ENCODE peak calls at places on chromosomes 3 and 15, in five cellular contexts. H, Y, S, Q and L are unnamed samples.
A peak's percentile ranks its signal among the peaks of the same experiment; 100 is the strongest.

GRCh38 chr15:40103124-40103858 is 5.4 kb downstream of the BMF start:
- DNase-seq in Y (peak; percentile 48), S (peak; percentile 83), Q (peak; percentile 94), H (no peak), L (no peak)

GRCh38 chr3:151146731-151147091 is 56.3 kb downstream of the GPR171 start:
- DNase-seq in S (no peak), H (no peak), Q (no peak), Y (no peak), L (no peak)

GRCh38 chr15:101479851-101480612 is 9.5 kb downstream of the PCSK6 start:
- DNase-seq in Y (no peak), Q (no peak), H (no peak), S (peak; percentile 8), L (no peak)

GRCh38 chr3:52088445-52089367 is 32.3 kb upstream of the DUSP7 start:
- DNase-seq in Y (peak; percentile 56), H (peak; percentile 22), Q (no peak), S (peak; percentile 21), L (no peak)

GRCh38 chr15:80989110-80989517 is 505 bp downstream of the MESD start:
- DNase-seq in S (no peak), Y (no peak), H (no peak), Q (no peak), L (no peak)

GRCh38 chr3:195768414-195768813 is 43.3 kb downstream of the MUC4 start:
- DNase-seq in Q (no peak), S (no peak), Y (no peak), H (no peak), L (no peak)

GRCh38 chr3:64238971-64239667 is 13.9 kb upstream of the PRICKLE2 start:
- DNase-seq in H (peak; percentile 16), Q (peak; percentile 39), S (peak; percentile 83), Y (peak; percentile 25), L (peak; percentile 96)

GRCh38 chr3:60024400-60024799 is 974.6 kb upstream of the CFAP20DC start:
- DNase-seq in S (no peak), Y (no peak), Q (no peak), H (no peak), L (no peak)

GRCh38 chr3:43257850-43258249 is 28.5 kb upstream of the SNRK start:
- DNase-seq in Q (no peak), S (no peak), H (no peak), Y (no peak), L (peak; percentile 53)

GRCh38 chr3:153669527-153669926 is 451.7 kb upstream of the ARHGEF26 start:
- DNase-seq in H (no peak), S (no peak), Q (no peak), Y (no peak), L (no peak)

GRCh38 chr3:176961916-176962315 is 235.4 kb downstream of the TBL1XR1 start:
- DNase-seq in Q (no peak), H (no peak), S (no peak), Y (no peak), L (no peak)

GRCh38 chr15:78063966-78064365 is 13.5 kb downstream of the TBC1D2B start:
- DNase-seq in S (no peak), Y (peak; percentile 45), Q (no peak), H (no peak), L (no peak)

GRCh38 chr3:61299343-61299742 is 48.1 kb upstream of the FHIT start:
- DNase-seq in S (no peak), H (peak; percentile 24), Y (no peak), Q (no peak), L (no peak)

GRCh38 chr15:20353966-20354883 is 187.4 kb downstream of the GOLGA6L6 start:
- DNase-seq in Y (no peak), S (no peak), Q (peak; percentile 25), H (no peak), L (peak; percentile 91)
- H3K9me3 ChIP-seq in Y (no peaks in the 10 kb centered on the region), S (no peaks in the 10 kb centered on the region), Q (peaks cover 17% of the 10 kb centered on the region), H (no peaks in the 10 kb centered on the region), L (no peaks in the 10 kb centered on the region)

DNA sequence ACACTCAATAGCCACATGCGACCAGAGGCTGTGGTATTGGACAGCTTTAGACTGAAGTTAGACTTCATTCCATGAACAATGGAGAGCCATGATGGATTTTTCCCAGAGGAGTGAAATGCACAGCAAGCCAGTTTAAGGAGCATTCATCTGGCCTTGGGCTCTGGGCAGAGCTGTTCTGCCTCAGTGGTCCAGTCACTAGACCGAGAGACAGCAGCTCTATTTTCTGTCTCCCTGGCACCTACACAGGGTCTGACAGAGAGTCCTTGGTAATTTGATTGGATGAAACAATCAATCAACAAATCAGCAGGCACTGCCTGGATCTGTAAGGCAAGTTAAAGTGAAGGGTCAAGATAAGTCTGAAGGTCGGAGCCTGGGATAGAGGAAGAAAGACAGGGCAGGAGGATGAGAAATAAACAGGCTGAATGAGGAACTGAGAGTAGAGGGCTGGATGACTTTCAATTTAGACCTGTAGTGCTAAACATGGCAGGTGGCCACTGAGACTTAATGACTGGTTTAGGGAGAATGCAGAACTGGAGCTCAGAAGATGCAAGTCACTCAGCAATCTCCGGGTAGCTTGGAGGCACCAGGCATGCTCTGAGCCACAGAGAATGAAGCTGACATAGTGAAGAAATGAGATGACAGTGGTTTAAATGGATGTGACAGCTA is 98.5 kb upstream of the SLC25A36 start:
- DNase-seq in Y (no peak), H (no peak), S (no peak), Q (no peak), L (no peak)
- TF ChIP-seq EP300 in Y (no peak), H (no peak), S (no peak), Q (no peak), L (no peak)

GRCh38 chr3:127639173-127640030 is 10.4 kb downstream of the PODXL2 start:
- DNase-seq in Y (no peak), S (no peak), Q (no peak), H (no peak), L (no peak)

GRCh38 chr3:127637971-127638370 is 9.0 kb downstream of the PODXL2 start:
- DNase-seq in Q (no peak), Y (no peak), H (no peak), S (no peak), L (no peak)

GRCh38 chr3:127634653-127635052 is 5.7 kb downstream of the PODXL2 start:
- DNase-seq in Y (no peak), H (no peak), S (no peak), Q (no peak), L (no peak)

GRCh38 chr3:127640031-127640355 is 11.0 kb downstream of the PODXL2 start:
- DNase-seq in S (no peak), Y (no peak), H (no peak), Q (no peak), L (no peak)

DNA sequence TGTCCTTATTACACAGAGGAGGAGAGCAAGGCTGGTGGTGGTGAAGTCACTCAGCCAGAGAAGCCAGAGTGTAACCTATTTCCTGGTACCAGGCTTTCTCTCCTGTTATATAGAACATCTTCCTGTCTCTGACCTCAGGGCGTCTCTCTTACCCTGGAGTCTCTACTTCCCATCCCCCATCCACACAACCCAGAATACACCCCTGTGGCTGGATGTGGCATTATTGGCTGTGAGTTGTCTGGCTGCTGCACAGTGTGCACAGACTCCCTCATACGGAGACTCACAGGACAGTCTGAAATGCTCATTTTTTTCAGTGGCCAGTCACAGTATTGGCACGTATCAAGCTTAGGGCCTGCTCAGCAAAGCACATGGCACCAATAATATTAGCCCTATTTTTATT is 8.6 kb downstream of the PODXL2 start:
- DNase-seq in S (no peak), Y (no peak), H (no peak), Q (no peak), L (no peak)
- TF ChIP-seq CTCF in S (no peak), Y (no peak), H (no peak), Q (no peak), L (no peak)

GRCh38 chr3:164522073-164522763 is 556.1 kb downstream of the SI start:
- DNase-seq in Y (no peak), Q (no peak), S (no peak), H (no peak), L (no peak)
- H3K9me3 ChIP-seq in Y (no peaks in the 10 kb centered on the region), Q (peaks cover 28% of the 10 kb centered on the region), S (peaks cover 10% of the 10 kb centered on the region), H (no peaks in the 10 kb centered on the region), L (peaks cover 5% of the 10 kb centered on the region)

GRCh38 chr3:98558100-98558499 is 26.3 kb downstream of the GPR15 start:
- DNase-seq in Q (no peak), Y (no peak), H (no peak), S (no peak), L (no peak)

GRCh38 chr3:98557324-98558010 is 25.7 kb downstream of the GPR15 start:
- DNase-seq in S (no peak), Y (no peak), Q (no peak), H (no peak), L (no peak)

GRCh38 chr3:98554580-98554979 is 22.8 kb downstream of the GPR15 start:
- DNase-seq in Y (no peak), Q (no peak), S (no peak), H (no peak), L (no peak)

GRCh38 chr3:98555025-98555379 is 23.2 kb downstream of the GPR15 start:
- DNase-seq in Y (no peak), Q (no peak), S (no peak), H (no peak), L (no peak)

GRCh38 chr3:98556164-98557130 is 24.7 kb downstream of the GPR15 start:
- DNase-seq in S (no peak), Q (no peak), H (no peak), Y (no peak), L (no peak)
- TF ChIP-seq EP300 in S (no peak), Q (no peak), H (no peak), Y (no peak), L (no peak)

GRCh38 chr3:37574177-37574958 is 287.3 kb upstream of the CTDSPL start:
- DNase-seq in Y (no peak), S (no peak), Q (no peak), H (no peak), L (no peak)

GRCh38 chr3:37569991-37570390 is 291.7 kb upstream of the CTDSPL start:
- DNase-seq in Q (no peak), Y (no peak), H (no peak), S (no peak), L (no peak)

GRCh38 chr3:37575284-37575683 is 286.4 kb upstream of the CTDSPL start:
- DNase-seq in H (no peak), Q (no peak), Y (no peak), S (no peak), L (no peak)

DNA sequence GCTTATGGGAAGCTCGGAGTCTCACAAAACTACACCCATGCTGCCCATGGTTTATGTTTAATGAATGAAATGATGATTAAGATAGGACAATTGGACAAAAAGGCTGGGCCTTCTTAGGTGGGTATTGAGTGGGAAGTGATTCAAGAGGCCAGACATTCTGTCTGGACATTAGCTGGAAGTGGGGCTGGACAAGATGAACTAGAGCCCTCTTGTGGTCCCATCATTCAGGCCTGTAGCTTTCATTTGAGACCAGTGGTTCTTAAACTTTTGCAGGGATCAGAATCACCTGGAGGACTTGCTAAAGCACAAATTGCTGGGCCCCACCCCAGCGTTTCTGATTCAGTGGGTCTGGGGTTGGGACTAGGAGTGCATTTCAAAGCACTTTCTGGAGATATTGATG is 290.4 kb upstream of the CTDSPL start:
- DNase-seq in Y (no peak), S (no peak), Q (no peak), H (no peak), L (no peak)
- TF ChIP-seq CTCF in Y (no peak), S (no peak), Q (no peak), H (no peak), L (peak; percentile 12)

GRCh38 chr15:69926721-69927120 is 171.0 kb downstream of the TLE3 start:
- DNase-seq in Q (no peak), H (no peak), S (no peak), Y (no peak), L (peak; percentile 45)
- H3K9me3 ChIP-seq in Q (peaks cover 19% of the 10 kb centered on the region), H (peaks cover 16% of the 10 kb centered on the region), S (peaks cover 4% of the 10 kb centered on the region), Y (no peaks in the 10 kb centered on the region), L (peaks cover 30% of the 10 kb centered on the region)